ENCODE peak calls at places on chromosomes 5 and 9, in five cellular contexts. Q is mucosa of gallbladder, X is substantia nigra, F is NCI-H2081, R is mesothelial cell of epicardium. D is an unnamed sample.

GRCh38 chr9:111833941-111834340 is 39.2 kb upstream of the SHOC1 start:
- DNase-seq in F (no peak), R (no peak), X (no peak), Q (no peak), D (no peak)

GRCh38 chr5:78569441-78569840 is 79.1 kb downstream of the LHFPL2 start:
- DNase-seq in R (peak), F (no peak), Q (peak), X (no peak), D (no peak)

GRCh38 chr9:86445636-86446035 is 91.4 kb upstream of the TUT7 start:
- DNase-seq in F (no peak), R (no peak), X (no peak), Q (no peak), D (no peak)

GRCh38 chr5:65102826-65103673 is 334.3 kb downstream of the CWC27 start:
- DNase-seq in R (no peak), Q (peak), F (peak), X (peak), D (peak)

GRCh38 chr9:77945798-77946197 is 85.8 kb downstream of the GNAQ start:
- DNase-seq in Q (no peak), R (no peak), F (no peak), X (no peak), D (no peak)

GRCh38 chr5:59562756-59563389 is 330.7 kb downstream of the PDE4D start:
- DNase-seq in R (no peak), F (peak), X (no peak), Q (no peak), D (no peak)

GRCh38 chr5:74885170-74885569 is 19.0 kb upstream of the FAM169A start:
- DNase-seq in F (no peak), Q (no peak), R (no peak), X (no peak), D (no peak)

GRCh38 chr9:3931058-3931457 is 368.8 kb downstream of the GLIS3 start:
- DNase-seq in Q (no peak), X (no peak), F (no peak), R (no peak), D (no peak)

GRCh38 chr9:121779381-121780117 is 128.1 kb downstream of the DAB2IP start:
- DNase-seq in R (no peak), F (no peak), X (no peak), Q (no peak), D (no peak)

GRCh38 chr5:10695055-10695649 is 65.9 kb downstream of the DAP start:
- DNase-seq in R (no peak), Q (peak), F (peak), X (peak), D (peak)

GRCh38 chr5:138543730-138544104 is 681 bp upstream of the ETF1 start:
- DNase-seq in F (no peak), R (no peak), X (no peak), Q (no peak), D (no peak)

GRCh38 chr9:136206602-136207333 is 1.8 kb upstream of the LHX3 start:
- DNase-seq in R (no peak), X (no peak), F (no peak), Q (no peak), D (no peak)

D was measured in upper lobe of left lung.